ENCODE peak calls at places on chromosome 20, in nine cellular contexts. N is neuronal stem cell, H is fibroblast of lung, D is GM23248, C is GM23338, R is A549, V is trophoblast cell, L is K562, Z is keratinocyte. O is an unnamed sample.

GRCh38 chr20:61924858-61925554 is 140.7 kb downstream of the TAF4 start:
- DNase-seq in Z (no peak), R (no peak), L (no peak), H (no peak), N (no peak), D (no peak), C (no peak), V (no peak), O (no peak)

GRCh38 chr20:11459090-11459877 is 458.4 kb upstream of the BTBD3 start:
- DNase-seq in R (no peak), H (peak; percentile 55), Z (no peak), N (no peak), C (no peak), V (no peak), L (no peak), D (peak; percentile 41), O (no peak)

GRCh38 chr20:61230166-61230565 is 21.9 kb upstream of the CDH4 start:
- DNase-seq in R (no peak), L (peak; percentile 33), D (no peak), Z (no peak), C (no peak), V (no peak), H (no peak), N (no peak), O (no peak)

GRCh38 chr20:62770111-62770910 is 26.0 kb upstream of the MRGBP start:
- DNase-seq in V (no peak), C (no peak), R (no peak), D (no peak), H (no peak), N (no peak), L (no peak), Z (no peak), O (no peak)

GRCh38 chr20:41182296-41183212 is 45.2 kb downstream of the PLCG1 start:
- DNase-seq in L (no peak), N (no peak), V (no peak), C (no peak), Z (no peak), D (no peak), H (no peak), R (no peak), O (peak; percentile 4)

GRCh38 chr20:38473353-38473795 is 731 bp downstream of the RALGAPB start:
- DNase-seq in H (peak; percentile 15), V (no peak), Z (no peak), L (peak; percentile 61), C (no peak), N (no peak), D (peak; percentile 62), R (no peak), O (no peak)

GRCh38 chr20:63099426-63100267 is 92.9 kb upstream of the BHLHE23 start:
- DNase-seq in N (no peak), L (no peak), C (no peak), Z (no peak), V (no peak), R (no peak), H (no peak), D (no peak), O (no peak)

GRCh38 chr20:36217226-36217625 is 19.1 kb upstream of the AAR2 start:
- DNase-seq in C (peak; percentile 91), R (peak; percentile 78), Z (no peak), V (peak; percentile 24), H (no peak), N (no peak), L (peak; percentile 72), D (no peak), O (no peak)

GRCh38 chr20:14687317-14687716 is 349.9 kb upstream of the FLRT3 start:
- DNase-seq in L (no peak), H (no peak), Z (peak; percentile 44), C (no peak), D (peak; percentile 44), R (no peak), N (no peak), V (peak; percentile 38), O (no peak)

GRCh38 chr20:57013741-57014140 is 252.7 kb downstream of the BMP7 start:
- DNase-seq in V (peak; percentile 58), D (no peak), L (peak; percentile 43), N (peak; percentile 59), C (peak; percentile 81), R (no peak), Z (no peak), H (no peak), O (no peak)

GRCh38 chr20:58713801-58714339 is 21.3 kb downstream of the NPEPL1 start:
- DNase-seq in L (no peak), V (no peak), N (no peak), C (no peak), Z (no peak), D (no peak), R (no peak), H (no peak), O (peak; percentile 1)

GRCh38 chr20:56922497-56922896 is 293.4 kb downstream of the TFAP2C start:
- DNase-seq in V (no peak), R (no peak), L (no peak), H (no peak), C (no peak), D (no peak), Z (no peak), N (no peak), O (no peak)

GRCh38 chr20:51403465-51404220 is 138.9 kb downstream of the NFATC2 start:
- DNase-seq in V (peak; percentile 32), L (no peak), Z (no peak), D (no peak), N (no peak), H (no peak), R (no peak), C (no peak), O (no peak)

GRCh38 chr20:42219005-42219404 is 600.8 kb upstream of the CHD6 start:
- DNase-seq in C (no peak), N (no peak), Z (no peak), V (no peak), H (no peak), R (no peak), D (no peak), L (no peak), O (no peak)

GRCh38 chr20:62367136-62367482 is at the start of gene LAMA5:
- DNase-seq in N (peak; percentile 77), D (peak; percentile 70), H (no peak), L (peak; percentile 84), R (no peak), C (peak; percentile 79), V (no peak), Z (no peak), O (no peak)

GRCh38 chr20:57342829-57343228 is 8.2 kb upstream of the RAE1 start:
- DNase-seq in Z (peak; percentile 32), H (no peak), L (no peak), D (peak; percentile 78), V (no peak), R (no peak), C (no peak), N (no peak), O (no peak)

DNA sequence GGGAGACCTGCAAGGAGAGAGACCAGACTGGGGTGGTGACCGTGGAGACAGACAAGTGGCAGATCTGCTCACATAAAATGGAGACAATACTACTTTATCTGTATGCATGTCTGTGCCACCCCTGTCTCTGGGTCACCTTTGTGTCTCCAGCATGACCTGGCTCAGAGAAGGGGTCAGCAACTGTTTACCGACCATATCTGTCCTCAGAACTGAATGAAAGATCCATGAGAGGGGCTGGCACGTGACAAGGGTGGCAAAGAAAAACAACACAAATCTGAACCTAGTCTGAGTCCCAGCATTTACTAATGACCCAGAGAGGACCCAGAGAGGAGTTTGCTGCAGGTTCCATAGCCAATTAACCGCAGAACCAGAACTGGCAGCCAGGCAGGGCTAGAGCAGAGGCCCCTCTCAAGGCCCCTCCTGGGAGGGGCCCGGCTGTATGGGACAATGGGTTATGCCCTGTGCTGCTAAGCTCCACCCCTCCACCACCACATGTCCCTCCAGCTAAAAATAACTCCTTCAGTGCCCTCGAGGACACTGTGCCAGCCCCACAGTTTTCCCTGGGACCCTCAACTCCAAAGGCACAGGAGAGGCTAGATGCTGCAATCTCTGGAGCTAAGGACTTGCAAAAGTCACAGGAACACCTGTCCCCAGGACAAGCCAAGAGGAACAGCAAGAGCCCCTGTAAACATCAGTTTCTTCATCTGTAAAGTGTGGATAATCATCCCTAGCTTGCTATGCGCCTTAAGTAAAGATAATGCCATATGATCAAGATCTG is 2.2 kb downstream of the AHCY start:
- DNase-seq in H (no peak), L (no peak), C (peak; percentile 47), V (no peak), D (peak; percentile 23), Z (no peak), N (no peak), R (no peak), O (no peak)
- H3K4me3 ChIP-seq in H (no peak overlapping the region), L (peak overlapping the region; percentile 96), C (peak overlapping the region; percentile 78), V (no peak overlapping the region), D (no peak overlapping the region), Z (peak overlapping the region; percentile 78), N (peak overlapping the region; percentile 80), R (peak overlapping the region; percentile 90), O (no peak overlapping the region)

GRCh38 chr20:18514127-18514526 is 6.4 kb downstream of the SEC23B start:
- DNase-seq in N (no peak), V (no peak), Z (no peak), H (no peak), L (no peak), C (no peak), R (no peak), D (no peak), O (no peak)
- H3K4me2 ChIP-seq in N (no peak overlapping the region), V (no peak overlapping the region), Z (no peak overlapping the region), H (no peak overlapping the region), L (no peak overlapping the region), C (no peak overlapping the region), R (no peak overlapping the region), D (no peak overlapping the region), O (no peak overlapping the region)

GRCh38 chr20:905999-906520 is 10.1 kb downstream of the ANGPT4 start:
- DNase-seq in N (no peak), R (no peak), C (no peak), H (no peak), L (no peak), D (no peak), Z (no peak), V (no peak), O (no peak)
- H3K27ac ChIP-seq in N (no peak overlapping the region), R (no peak overlapping the region), C (no peak overlapping the region), H (no peak overlapping the region), L (no peak overlapping the region), D (no peak overlapping the region), Z (no peak overlapping the region), V (no peak overlapping the region), O (no peak overlapping the region)

GRCh38 chr20:46779831-46780230 is 70.4 kb downstream of the SLC2A10 start:
- DNase-seq in N (no peak), R (no peak), D (no peak), Z (no peak), L (no peak), C (no peak), V (no peak), H (no peak), O (no peak)

GRCh38 chr20:46786566-46786965 is 77.1 kb downstream of the SLC2A10 start:
- DNase-seq in V (no peak), Z (no peak), L (no peak), D (no peak), N (no peak), C (no peak), H (no peak), R (no peak), O (no peak)

GRCh38 chr20:46785958-46786357 is 76.5 kb downstream of the SLC2A10 start:
- DNase-seq in Z (no peak), V (no peak), H (no peak), C (no peak), D (no peak), R (no peak), L (no peak), N (no peak), O (no peak)

GRCh38 chr20:46787986-46788762 is 78.7 kb downstream of the SLC2A10 start:
- DNase-seq in D (peak; percentile 25), N (no peak), R (no peak), V (no peak), C (no peak), Z (no peak), H (no peak), L (no peak), O (no peak)

GRCh38 chr20:46784450-46785127 is 75.1 kb downstream of the SLC2A10 start:
- DNase-seq in L (no peak), R (no peak), N (no peak), H (peak; percentile 29), D (peak; percentile 43), V (no peak), Z (no peak), C (no peak), O (no peak)
- H3K4me3 ChIP-seq in L (no peak overlapping the region), R (no peak overlapping the region), N (no peak overlapping the region), H (no peak overlapping the region), D (no peak overlapping the region), V (no peak overlapping the region), Z (no peak overlapping the region), C (no peak overlapping the region), O (no peak overlapping the region)